ENCODE peak calls at places on chromosomes 4 and X, in seven cellular contexts. C, S, M, Y, W, U and Q are unnamed samples.

GRCh38 chrX:10415704-10416001 is 204.7 kb downstream of the MID1 start:
- DNase-seq in C (no peak), S (no peak), M (no peak), Y (peak), W (no peak), U (no peak), Q (no peak)

GRCh38 chr4:107757860-107758476 is 37.9 kb upstream of the PAPSS1 start:
- DNase-seq in C (no peak), S (no peak), M (no peak), Y (peak), W (no peak), U (no peak), Q (no peak)

GRCh38 chrX:36869457-36869856 is 138.7 kb upstream of the FAM47C start:
- DNase-seq in C (no peak), S (no peak), M (no peak), Y (no peak), W (no peak), U (no peak), Q (no peak)

GRCh38 chrX:72306085-72306801 is 529 bp upstream of the CITED1 start:
- DNase-seq in C (peak), S (no peak), M (no peak), Y (peak), W (peak), U (peak), Q (peak)

GRCh38 chrX:51893931-51894696 is 691 bp downstream of the MAGED1 start:
- DNase-seq in C (peak), S (no peak), M (peak), Y (peak), W (peak), U (peak), Q (peak)

GRCh38 chrX:150361777-150362351 is 1.3 kb upstream of the MAMLD1 start:
- DNase-seq in C (peak), S (no peak), M (no peak), Y (peak), W (peak), U (peak), Q (no peak)

GRCh38 chr4:146436423-146437162 is 85.1 kb downstream of the SLC10A7 start:
- DNase-seq in C (no peak), S (no peak), M (no peak), Y (peak), W (no peak), U (no peak), Q (no peak)

GRCh38 chr4:70688795-70689231 is 481 bp downstream of the UTP3 start:
- DNase-seq in C (peak), S (no peak), M (no peak), Y (peak), W (no peak), U (no peak), Q (no peak)

GRCh38 chr4:141427726-141428296 is 207.1 kb downstream of the ZNF330 start:
- DNase-seq in C (no peak), S (no peak), M (no peak), Y (peak), W (no peak), U (no peak), Q (no peak)

GRCh38 chrX:31435592-31435991 is 363.8 kb upstream of the FTHL17 start:
- DNase-seq in C (peak), S (no peak), M (no peak), Y (peak), W (no peak), U (peak), Q (no peak)

GRCh38 chr4:89306486-89307184 is 965 bp downstream of the GPRIN3 start:
- DNase-seq in C (peak), S (no peak), M (no peak), Y (no peak), W (no peak), U (no peak), Q (peak)

GRCh38 chr4:89308161-89308500 is 531 bp upstream of the GPRIN3 start:
- DNase-seq in C (no peak), S (no peak), M (no peak), Y (peak), W (no peak), U (no peak), Q (no peak)

GRCh38 chr4:89305712-89306437 is 1.7 kb downstream of the GPRIN3 start:
- DNase-seq in C (no peak), S (no peak), M (no peak), Y (peak), W (peak), U (no peak), Q (no peak)

GRCh38 chr4:89307185-89307445 is 485 bp downstream of the GPRIN3 start:
- DNase-seq in C (no peak), S (no peak), M (no peak), Y (no peak), W (no peak), U (no peak), Q (no peak)

DNA sequence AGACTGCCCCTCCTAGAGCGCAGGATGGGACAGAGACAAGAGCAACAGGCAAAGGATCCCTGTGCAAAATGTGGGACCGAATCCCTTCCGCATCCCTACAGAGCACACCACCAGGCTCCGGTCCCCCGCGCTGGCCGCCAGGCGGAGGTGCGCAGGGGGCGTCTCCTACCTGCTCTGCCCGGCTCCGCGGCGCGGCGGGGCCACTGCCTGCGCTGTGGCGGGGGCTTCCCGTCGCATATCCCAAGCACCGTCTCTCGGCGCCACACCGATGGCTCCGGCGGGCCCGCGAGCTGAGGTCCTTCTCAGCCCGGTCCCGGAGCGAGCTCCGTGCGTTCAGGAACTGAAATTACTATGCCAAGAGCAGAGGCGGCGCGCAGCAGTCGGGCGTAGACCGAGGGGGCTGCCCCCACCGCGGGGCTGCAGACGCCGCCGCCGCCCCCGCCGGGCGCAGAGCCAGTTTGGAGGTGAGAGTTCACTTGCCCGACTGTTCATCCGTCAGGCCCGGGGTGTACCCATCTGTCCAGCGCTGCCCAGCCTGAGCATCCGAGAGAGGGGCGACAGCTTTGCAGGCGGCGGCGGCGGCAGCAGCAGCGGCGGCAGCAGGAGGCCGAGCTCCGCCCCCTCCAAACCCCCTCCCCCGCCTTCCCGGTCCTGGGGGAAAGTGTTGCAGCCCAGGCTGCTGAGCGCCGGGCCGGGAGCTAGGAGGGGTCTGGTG is at the start of gene GPRIN3:
- DNase-seq in C (peak), S (no peak), M (peak), Y (peak), W (peak), U (peak), Q (peak)
- TF ChIP-seq CTCF in C (no peak), S (no peak), M (no peak), Y (no peak), W (no peak), U (no peak), Q (no peak)

DNA sequence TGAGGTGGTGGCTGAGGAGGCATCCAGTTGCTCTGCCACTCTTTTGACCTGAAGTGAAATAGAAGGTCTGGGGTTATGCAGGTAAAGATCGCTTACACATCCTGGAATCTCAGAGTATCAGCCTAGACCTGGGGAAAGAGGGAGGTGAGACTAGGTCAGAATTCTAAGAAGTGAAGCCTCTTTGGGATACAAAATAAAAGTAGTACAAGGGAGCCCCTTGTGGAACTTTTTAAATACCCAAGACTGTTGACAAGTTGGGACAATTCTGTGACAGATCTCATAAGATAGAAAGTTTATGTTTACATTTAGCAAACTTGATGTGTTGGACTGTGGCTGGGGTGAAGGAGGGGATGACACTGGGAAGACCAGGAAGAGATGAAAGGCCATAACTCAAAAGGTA is 263.2 kb downstream of the SPRY1 start:
- DNase-seq in C (no peak), S (no peak), M (no peak), Y (peak), W (peak), U (no peak), Q (no peak)
- TF ChIP-seq CTCF in C (no peak), S (peak), M (peak), Y (peak), W (no peak), U (no peak), Q (no peak)

GRCh38 chrX:119288890-119289393 is 52.9 kb downstream of the PGRMC1 start:
- DNase-seq in C (no peak), S (no peak), M (no peak), Y (no peak), W (no peak), U (no peak), Q (no peak)

DNA sequence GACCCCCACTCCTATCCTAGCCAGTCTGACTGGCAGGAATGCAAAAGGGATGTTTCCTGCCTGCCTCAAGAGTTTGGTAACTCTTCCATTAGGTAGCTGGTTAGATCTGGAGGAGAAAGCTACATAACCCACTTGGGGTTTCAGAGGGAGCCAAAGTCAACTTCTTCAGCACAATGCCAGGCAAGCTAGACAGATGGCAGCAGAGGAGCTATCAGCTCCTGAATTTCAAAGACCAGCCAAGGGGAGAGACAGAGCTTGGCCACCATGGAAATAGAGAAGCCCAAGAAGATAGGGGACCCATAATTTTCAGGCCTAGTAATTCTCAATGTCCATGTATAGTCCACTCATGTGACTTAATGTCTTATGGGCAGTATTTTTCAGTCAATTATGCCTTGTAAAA is 56.4 kb downstream of the PGRMC1 start:
- DNase-seq in C (no peak), S (no peak), M (no peak), Y (no peak), W (no peak), U (no peak), Q (no peak)
- TF ChIP-seq CTCF in C (no peak), S (no peak), M (no peak), Y (no peak), W (no peak), U (no peak), Q (no peak)

DNA sequence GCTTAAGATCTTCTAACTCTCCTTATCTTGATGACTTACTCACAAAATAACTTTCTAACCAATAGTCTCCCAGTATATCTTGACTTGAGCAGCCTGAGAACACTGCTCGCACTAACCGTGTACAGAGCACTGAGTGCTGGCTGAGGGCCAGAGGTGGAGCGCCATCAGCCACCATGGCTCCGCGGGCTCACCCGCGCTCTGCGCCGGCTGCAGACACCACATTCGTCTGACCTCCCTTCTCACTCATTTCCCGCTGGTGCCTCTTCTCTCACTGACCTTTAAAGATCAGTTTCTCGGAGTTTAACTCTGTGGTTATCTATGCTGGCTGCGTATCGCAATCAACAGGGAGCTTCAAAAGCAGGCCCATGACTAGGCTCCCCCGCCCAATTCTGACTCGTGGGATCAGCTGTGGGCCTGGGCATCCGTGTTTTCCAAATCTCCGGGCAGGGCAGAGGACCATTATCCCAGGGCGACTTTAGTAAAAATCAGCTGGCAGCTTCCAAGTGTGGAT is 78.6 kb downstream of the HAUS3 start:
- DNase-seq in C (peak), S (no peak), M (no peak), Y (peak), W (no peak), U (no peak), Q (no peak)
- TF ChIP-seq CTCF in C (no peak), S (no peak), M (no peak), Y (no peak), W (no peak), U (no peak), Q (no peak)

GRCh38 chr4:164307262-164307661 is 446.7 kb upstream of the SMIM31 start:
- DNase-seq in C (no peak), S (no peak), M (no peak), Y (no peak), W (no peak), U (no peak), Q (no peak)

GRCh38 chr4:164304861-164305260 is 449.1 kb upstream of the SMIM31 start:
- DNase-seq in C (no peak), S (no peak), M (no peak), Y (no peak), W (no peak), U (no peak), Q (no peak)

GRCh38 chr4:164301430-164301829 is 452.5 kb upstream of the SMIM31 start:
- DNase-seq in C (no peak), S (no peak), M (no peak), Y (no peak), W (no peak), U (no peak), Q (no peak)

DNA sequence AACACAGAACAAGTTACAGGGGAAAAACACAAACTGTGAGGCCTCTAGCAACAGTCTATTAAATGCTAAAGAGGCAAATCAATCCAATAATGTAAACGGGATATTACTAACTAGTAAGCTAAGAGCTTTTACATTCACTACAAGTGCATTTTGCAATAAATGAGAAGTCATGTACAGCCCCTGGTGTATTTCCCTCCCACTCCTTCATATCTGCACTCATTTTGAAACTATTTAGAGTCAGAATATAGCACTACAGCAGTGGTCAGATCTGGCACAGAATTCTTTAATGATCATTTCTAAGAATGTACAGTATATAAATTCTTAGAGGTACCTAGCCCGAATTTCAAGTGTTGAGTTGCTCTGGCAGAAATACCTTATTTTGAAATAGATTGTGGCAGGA is 449.7 kb upstream of the SMIM31 start:
- DNase-seq in C (no peak), S (no peak), M (no peak), Y (no peak), W (no peak), U (no peak), Q (no peak)
- TF ChIP-seq CTCF in C (no peak), S (no peak), M (no peak), Y (no peak), W (no peak), U (no peak), Q (no peak)

GRCh38 chrX:135688137-135688536 is 25.3 kb upstream of the CT45A1 start:
- DNase-seq in C (no peak), S (no peak), M (no peak), Y (no peak), W (no peak), U (no peak), Q (peak)
- TF ChIP-seq CTCF in C (no peak), S (peak), M (no peak), Y (no peak), W (peak), U (no peak), Q (no peak)